ENCODE peak calls at places on chromosomes 13 and 19, in four cellular contexts. One of them, this sample, is unnamed.

GRCh38 chr13:82878536-82878935 is 1003.7 kb downstream of the SLITRK1 start:
- DNase-seq in brain microvascular endothelial cell: no peak
- DNase-seq in neural progenitor cell: no peak
- DNase-seq in right lobe of liver: no peak
- DNase-seq in this sample: no peak

GRCh38 chr13:42794572-42795275 is 13.3 kb downstream of the FAM216B start:
- DNase-seq in brain microvascular endothelial cell: no peak
- DNase-seq in neural progenitor cell: no peak
- DNase-seq in right lobe of liver: no peak
- DNase-seq in this sample: no peak

GRCh38 chr13:51495300-51495699 is 42.5 kb upstream of the INTS6 start:
- DNase-seq in brain microvascular endothelial cell: no peak
- DNase-seq in neural progenitor cell: no peak
- DNase-seq in right lobe of liver: no peak
- DNase-seq in this sample: no peak

GRCh38 chr13:41383400-41383799 is 72.3 kb downstream of the NAA16 start:
- DNase-seq in brain microvascular endothelial cell: no peak
- DNase-seq in neural progenitor cell: no peak
- DNase-seq in right lobe of liver: no peak
- DNase-seq in this sample: no peak

GRCh38 chr13:101514695-101515275 is 62.3 kb downstream of the ITGBL1 start:
- DNase-seq in brain microvascular endothelial cell: peak; percentile 62
- DNase-seq in neural progenitor cell: peak; percentile 62
- DNase-seq in right lobe of liver: no peak
- DNase-seq in this sample: no peak

GRCh38 chr13:103539265-103539664 is 473.0 kb upstream of the SLC10A2 start:
- DNase-seq in brain microvascular endothelial cell: no peak
- DNase-seq in neural progenitor cell: peak; percentile 78
- DNase-seq in right lobe of liver: peak; percentile 23
- DNase-seq in this sample: no peak

GRCh38 chr13:30456290-30456689 is 9.4 kb downstream of the HMGB1 start:
- DNase-seq in brain microvascular endothelial cell: no peak
- DNase-seq in neural progenitor cell: no peak
- DNase-seq in right lobe of liver: no peak
- DNase-seq in this sample: no peak

GRCh38 chr19:50437862-50438449 is 5.3 kb downstream of the MYBPC2 start:
- DNase-seq in brain microvascular endothelial cell: no peak
- DNase-seq in neural progenitor cell: no peak
- DNase-seq in right lobe of liver: no peak
- DNase-seq in this sample: no peak

GRCh38 chr13:26787961-26788360 is 27.4 kb upstream of the GPR12 start:
- DNase-seq in brain microvascular endothelial cell: no peak
- DNase-seq in neural progenitor cell: no peak
- DNase-seq in right lobe of liver: no peak
- DNase-seq in this sample: no peak

GRCh38 chr13:96346846-96347367 is 257.0 kb downstream of the HS6ST3 start:
- DNase-seq in brain microvascular endothelial cell: no peak
- DNase-seq in neural progenitor cell: no peak
- DNase-seq in right lobe of liver: no peak
- DNase-seq in this sample: no peak

GRCh38 chr13:36548129-36548528 is 115.8 kb downstream of the CCNA1 start:
- DNase-seq in brain microvascular endothelial cell: no peak
- DNase-seq in neural progenitor cell: no peak
- DNase-seq in right lobe of liver: no peak
- DNase-seq in this sample: no peak

GRCh38 chr19:33032218-33032781 is 32.4 kb downstream of the RHPN2 start:
- DNase-seq in brain microvascular endothelial cell: no peak
- DNase-seq in neural progenitor cell: peak; percentile 19
- DNase-seq in right lobe of liver: no peak
- DNase-seq in this sample: no peak

GRCh38 chr19:40689339-40690049 is 957 bp downstream of the NUMBL start:
- DNase-seq in brain microvascular endothelial cell: peak; percentile 20
- DNase-seq in neural progenitor cell: peak; percentile 51
- DNase-seq in right lobe of liver: no peak
- DNase-seq in this sample: no peak

GRCh38 chr13:42354246-42355117 is 82.5 kb downstream of the AKAP11 start:
- DNase-seq in brain microvascular endothelial cell: peak; percentile 79
- DNase-seq in neural progenitor cell: peak; percentile 52
- DNase-seq in right lobe of liver: no peak
- DNase-seq in this sample: no peak

GRCh38 chr13:33126909-33127607 is 110.8 kb downstream of the KL start:
- DNase-seq in brain microvascular endothelial cell: no peak
- DNase-seq in neural progenitor cell: no peak
- DNase-seq in right lobe of liver: no peak
- DNase-seq in this sample: no peak

GRCh38 chr13:20901668-20902437 is 693 bp downstream of the XPO4 start:
- DNase-seq in brain microvascular endothelial cell: no peak
- DNase-seq in neural progenitor cell: peak; percentile 52
- DNase-seq in right lobe of liver: peak; percentile 36
- DNase-seq in this sample: no peak

GRCh38 chr13:26946675-26947342 is 186.2 kb upstream of the GPR12 start:
- DNase-seq in brain microvascular endothelial cell: peak; percentile 31
- DNase-seq in neural progenitor cell: peak; percentile 75
- DNase-seq in right lobe of liver: no peak
- DNase-seq in this sample: no peak

GRCh38 chr13:97318532-97318931 is 96.4 kb downstream of the MBNL2 start:
- DNase-seq in brain microvascular endothelial cell: no peak
- DNase-seq in neural progenitor cell: no peak
- DNase-seq in right lobe of liver: no peak
- DNase-seq in this sample: no peak

GRCh38 chr13:42392180-42392579 is 120.2 kb downstream of the AKAP11 start:
- DNase-seq in brain microvascular endothelial cell: no peak
- DNase-seq in neural progenitor cell: no peak
- DNase-seq in right lobe of liver: no peak
- DNase-seq in this sample: no peak

GRCh38 chr13:41117859-41118258 is 14.7 kb downstream of the KBTBD6 start:
- DNase-seq in brain microvascular endothelial cell: no peak
- DNase-seq in neural progenitor cell: no peak
- DNase-seq in right lobe of liver: no peak
- DNase-seq in this sample: no peak

GRCh38 chr19:1081301-1082164 is 13.6 kb downstream of the POLR2E start:
- DNase-seq in brain microvascular endothelial cell: no peak
- DNase-seq in neural progenitor cell: peak; percentile 76
- DNase-seq in right lobe of liver: peak; percentile 29
- DNase-seq in this sample: no peak

GRCh38 chr13:98312606-98313005 is 135.5 kb upstream of the RNF113B start:
- DNase-seq in brain microvascular endothelial cell: no peak
- DNase-seq in neural progenitor cell: no peak
- DNase-seq in right lobe of liver: no peak
- DNase-seq in this sample: no peak

GRCh38 chr13:52447354-52447753 is 3.1 kb downstream of the VPS36 start:
- DNase-seq in brain microvascular endothelial cell: no peak
- DNase-seq in neural progenitor cell: no peak
- DNase-seq in right lobe of liver: no peak
- DNase-seq in this sample: no peak

GRCh38 chr19:30649934-30650614 is 277.9 kb downstream of the ZNF536 start:
- DNase-seq in brain microvascular endothelial cell: peak; percentile 52
- DNase-seq in neural progenitor cell: peak; percentile 68
- DNase-seq in right lobe of liver: no peak
- DNase-seq in this sample: peak; percentile 24

GRCh38 chr19:11693505-11694499 is 44.9 kb downstream of the ZNF823 start:
- DNase-seq in brain microvascular endothelial cell: peak; percentile 73
- DNase-seq in neural progenitor cell: peak; percentile 52
- DNase-seq in right lobe of liver: no peak
- DNase-seq in this sample: no peak

GRCh38 chr19:31676271-31677004 is 327.2 kb upstream of the TSHZ3 start:
- DNase-seq in brain microvascular endothelial cell: no peak
- DNase-seq in neural progenitor cell: peak; percentile 46
- DNase-seq in right lobe of liver: no peak
- DNase-seq in this sample: no peak

GRCh38 chr19:34148672-34149185 is 23.6 kb upstream of the LSM14A start:
- DNase-seq in brain microvascular endothelial cell: no peak
- DNase-seq in neural progenitor cell: no peak
- DNase-seq in right lobe of liver: no peak
- DNase-seq in this sample: no peak

GRCh38 chr13:48595330-48596127 is 58.2 kb upstream of the CYSLTR2 start:
- DNase-seq in brain microvascular endothelial cell: peak; percentile 76
- DNase-seq in neural progenitor cell: peak; percentile 45
- DNase-seq in right lobe of liver: peak; percentile 49
- DNase-seq in this sample: no peak

GRCh38 chr19:14164724-14165493 is 28.5 kb upstream of the ASF1B start:
- DNase-seq in brain microvascular endothelial cell: no peak
- DNase-seq in neural progenitor cell: no peak
- DNase-seq in right lobe of liver: no peak
- DNase-seq in this sample: no peak

GRCh38 chr13:108102771-108103170 is 112.6 kb downstream of the LIG4 start:
- DNase-seq in brain microvascular endothelial cell: no peak
- DNase-seq in neural progenitor cell: no peak
- DNase-seq in right lobe of liver: no peak
- DNase-seq in this sample: no peak

DNA sequence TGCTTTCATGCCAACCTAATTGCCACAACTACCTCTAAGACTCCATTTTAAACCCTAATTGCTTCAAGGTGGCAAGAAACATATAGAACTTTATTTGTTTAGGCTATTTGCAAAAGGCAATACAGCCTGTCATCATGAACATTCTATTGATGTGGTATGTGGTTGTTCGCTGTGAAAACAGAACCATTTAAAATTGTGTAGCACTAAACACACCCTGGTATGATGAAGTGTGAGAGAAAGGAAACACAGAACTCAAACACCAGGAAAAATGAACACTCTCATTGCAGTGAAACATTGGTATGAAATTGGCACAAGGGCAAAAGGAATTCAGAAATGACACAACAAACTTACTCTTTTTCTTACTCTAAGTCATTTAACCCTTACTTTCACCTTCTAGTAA is 530.9 kb downstream of the IRS2 start:
- DNase-seq in brain microvascular endothelial cell: no peak
- DNase-seq in neural progenitor cell: no peak
- DNase-seq in right lobe of liver: no peak
- DNase-seq in this sample: no peak
- H3K4me3 ChIP-seq in brain microvascular endothelial cell: no peak overlapping the region
- H3K4me3 ChIP-seq in neural progenitor cell: no peak overlapping the region
- H3K4me3 ChIP-seq in right lobe of liver: no peak overlapping the region
- H3K4me3 ChIP-seq in this sample: no peak overlapping the region

GRCh38 chr19:10685210-10685609 is 16.0 kb upstream of the QTRT1 start:
- DNase-seq in brain microvascular endothelial cell: no peak
- DNase-seq in neural progenitor cell: no peak
- DNase-seq in right lobe of liver: no peak
- DNase-seq in this sample: no peak
- H3K36me3 ChIP-seq in brain microvascular endothelial cell: peaks cover 88% of the 10 kb centered on the region
- H3K36me3 ChIP-seq in neural progenitor cell: peaks cover 14% of the 10 kb centered on the region
- H3K36me3 ChIP-seq in right lobe of liver: peaks cover 76% of the 10 kb centered on the region
- H3K36me3 ChIP-seq in this sample: no peaks in the 10 kb centered on the region

GRCh38 chr13:23740002-23740401 is 149.2 kb downstream of the MIPEP start:
- DNase-seq in brain microvascular endothelial cell: no peak
- DNase-seq in neural progenitor cell: no peak
- DNase-seq in right lobe of liver: no peak
- DNase-seq in this sample: no peak
- H3K4me3 ChIP-seq in brain microvascular endothelial cell: no peak overlapping the region
- H3K4me3 ChIP-seq in neural progenitor cell: no peak overlapping the region
- H3K4me3 ChIP-seq in right lobe of liver: no peak overlapping the region
- H3K4me3 ChIP-seq in this sample: no peak overlapping the region

DNA sequence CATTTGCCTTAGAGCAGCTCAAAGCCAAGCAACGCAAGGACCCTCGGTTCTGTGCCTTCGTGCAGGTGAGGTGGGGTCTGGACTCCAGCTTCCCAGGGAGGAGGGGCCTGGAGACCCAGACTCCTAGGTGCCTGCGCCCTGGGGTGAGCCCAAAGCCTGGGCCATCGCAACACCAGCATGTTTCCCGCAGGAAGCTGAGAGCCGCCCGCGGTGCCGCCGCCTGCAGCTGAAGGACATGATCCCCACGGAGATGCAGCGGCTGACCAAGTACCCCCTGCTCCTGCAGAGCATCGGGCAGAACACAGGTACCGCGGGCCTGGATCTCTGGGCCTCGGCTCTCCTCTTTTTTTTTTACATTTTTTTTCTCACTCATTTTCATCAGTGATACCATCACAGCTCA is 19.6 kb downstream of the ARHGEF1 start:
- DNase-seq in brain microvascular endothelial cell: no peak
- DNase-seq in neural progenitor cell: no peak
- DNase-seq in right lobe of liver: no peak
- DNase-seq in this sample: no peak
- H3K36me3 ChIP-seq in brain microvascular endothelial cell: peaks cover 70% of the 10 kb centered on the region
- H3K36me3 ChIP-seq in neural progenitor cell: no peaks in the 10 kb centered on the region
- H3K36me3 ChIP-seq in right lobe of liver: peaks cover 60% of the 10 kb centered on the region
- H3K36me3 ChIP-seq in this sample: peaks cover 14% of the 10 kb centered on the region